ENCODE peak calls at places on chromosome 5, in five cellular contexts. L, X, Z, E and T are unnamed samples.
A peak's percentile ranks its signal among the peaks of the same experiment; 100 is the strongest.

GRCh38 chr5:31021181-31021624 is 172.3 kb upstream of the CDH6 start:
- DNase-seq in L (peak; percentile 34), X (no peak), Z (no peak), E (no peak), T (no peak)

GRCh38 chr5:140145818-140146522 is 20.2 kb downstream of the IGIP start:
- DNase-seq in L (peak; percentile 24), X (no peak), Z (peak; percentile 55), E (peak; percentile 37), T (no peak)

GRCh38 chr5:78508231-78508765 is 140.3 kb downstream of the LHFPL2 start:
- DNase-seq in L (peak; percentile 38), X (no peak), Z (no peak), E (no peak), T (no peak)

GRCh38 chr5:74017786-74018211 is 391.8 kb downstream of the ARHGEF28 start:
- DNase-seq in L (peak; percentile 7), X (peak; percentile 80), Z (no peak), E (peak; percentile 26), T (peak; percentile 62)

GRCh38 chr5:67992919-67993318 is 222.6 kb upstream of the PIK3R1 start:
- DNase-seq in L (no peak), X (no peak), Z (no peak), E (no peak), T (no peak)

GRCh38 chr5:10628601-10629000 is 64.7 kb downstream of the ANKRD33B start:
- DNase-seq in L (no peak), X (no peak), Z (no peak), E (no peak), T (no peak)

GRCh38 chr5:126917918-126918623 is 112.3 kb downstream of the MARCHF3 start:
- DNase-seq in L (no peak), X (no peak), Z (no peak), E (no peak), T (peak; percentile 14)

GRCh38 chr5:1201327-1202025 is at the start of gene SLC6A19:
- DNase-seq in L (no peak), X (no peak), Z (no peak), E (no peak), T (no peak)

GRCh38 chr5:98772415-98773213 is 849 bp upstream of the RGMB start:
- DNase-seq in L (no peak), X (peak; percentile 94), Z (peak; percentile 65), E (peak; percentile 30), T (peak; percentile 77)

GRCh38 chr5:143572270-143572669 is 168.8 kb upstream of the NR3C1 start:
- DNase-seq in L (no peak), X (no peak), Z (no peak), E (no peak), T (no peak)

GRCh38 chr5:19172926-19173425 is 815.0 kb downstream of the CDH18 start:
- DNase-seq in L (no peak), X (no peak), Z (peak; percentile 11), E (no peak), T (no peak)

DNA sequence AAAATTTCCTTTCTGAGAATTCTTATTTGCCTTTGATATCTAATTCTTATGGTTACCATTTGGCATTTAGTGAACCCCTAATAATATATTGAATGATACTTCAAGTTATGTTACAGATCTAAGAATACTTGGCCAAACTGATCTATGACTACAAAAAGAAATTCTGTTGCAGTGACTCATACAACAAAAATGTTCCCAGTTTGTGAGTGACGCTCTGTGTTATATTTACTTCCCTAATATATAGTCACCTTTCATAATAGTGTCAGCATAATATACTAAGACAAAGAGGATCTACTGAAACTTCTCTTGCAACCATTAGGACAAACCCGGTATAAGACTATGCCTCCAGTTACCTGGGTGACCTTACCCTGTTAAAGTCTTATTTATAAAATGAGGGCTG is 216.9 kb upstream of the TLX3 start:
- DNase-seq in L (no peak), X (no peak), Z (no peak), E (no peak), T (peak; percentile 39)
- H3K4me3 ChIP-seq in L (no peak overlapping the region), X (no peak overlapping the region), Z (no peak overlapping the region), E (no peak overlapping the region), T (no peak overlapping the region)

GRCh38 chr5:167951121-167951520 is 340.3 kb upstream of the WWC1 start:
- DNase-seq in L (no peak), X (no peak), Z (no peak), E (no peak), T (no peak)
- H3K4me3 ChIP-seq in L (peak overlapping the region; percentile 30), X (peak overlapping the region; percentile 25), Z (no peak overlapping the region), E (no peak overlapping the region), T (no peak overlapping the region)

DNA sequence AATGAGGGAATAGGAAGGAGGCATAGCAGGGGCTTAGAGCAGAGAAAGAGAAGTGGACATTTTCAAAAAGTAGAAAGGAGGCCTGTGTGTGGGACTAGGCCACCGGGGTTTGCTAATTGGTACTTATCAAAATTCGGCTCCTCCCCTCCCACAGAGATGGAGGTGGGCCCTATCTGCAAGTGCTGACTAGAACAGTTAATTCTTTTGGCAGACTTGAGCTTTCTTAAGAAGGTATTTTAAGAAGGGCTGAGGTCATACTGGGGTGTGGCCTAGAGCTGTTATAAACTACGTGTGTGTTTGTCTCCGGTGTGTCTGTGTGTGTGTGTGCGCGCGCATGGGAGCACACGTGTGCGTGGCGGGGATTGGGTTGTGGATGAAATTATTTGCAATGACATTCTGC is 1086.5 kb downstream of the EFNA5 start:
- DNase-seq in L (no peak), X (no peak), Z (no peak), E (no peak), T (no peak)
- H3K4me3 ChIP-seq in L (no peak overlapping the region), X (no peak overlapping the region), Z (no peak overlapping the region), E (no peak overlapping the region), T (no peak overlapping the region)

GRCh38 chr5:158677490-158677838 is 422.3 kb downstream of the EBF1 start:
- DNase-seq in L (no peak), X (no peak), Z (no peak), E (no peak), T (no peak)
- H3K4me3 ChIP-seq in L (no peak overlapping the region), X (no peak overlapping the region), Z (no peak overlapping the region), E (no peak overlapping the region), T (no peak overlapping the region)

GRCh38 chr5:171107650-171108049 is 201.4 kb upstream of the TLX3 start:
- DNase-seq in L (no peak), X (no peak), Z (no peak), E (no peak), T (no peak)
- H3K4me3 ChIP-seq in L (no peak overlapping the region), X (no peak overlapping the region), Z (no peak overlapping the region), E (no peak overlapping the region), T (no peak overlapping the region)

GRCh38 chr5:150497989-150498317 is 10.0 kb upstream of the NDST1 start:
- DNase-seq in L (no peak), X (no peak), Z (no peak), E (no peak), T (no peak)
- H3K4me3 ChIP-seq in L (peak overlapping the region; percentile 47), X (no peak overlapping the region), Z (no peak overlapping the region), E (no peak overlapping the region), T (peak overlapping the region; percentile 20)

GRCh38 chr5:120466337-120467006 is 2.4 kb downstream of the PRR16 start:
- DNase-seq in L (no peak), X (no peak), Z (no peak), E (no peak), T (no peak)

GRCh38 chr5:120463026-120463770 is 902 bp upstream of the PRR16 start:
- DNase-seq in L (no peak), X (no peak), Z (no peak), E (no peak), T (no peak)

GRCh38 chr5:120464627-120465280 is 654 bp downstream of the PRR16 start:
- DNase-seq in L (no peak), X (no peak), Z (peak; percentile 41), E (no peak), T (no peak)

GRCh38 chr5:120465281-120465961 is 1.3 kb downstream of the PRR16 start:
- DNase-seq in L (no peak), X (no peak), Z (peak; percentile 63), E (no peak), T (no peak)

GRCh38 chr5:120463991-120464626 is at the start of gene PRR16:
- DNase-seq in L (no peak), X (no peak), Z (peak; percentile 35), E (no peak), T (no peak)
- H3K4me3 ChIP-seq in L (peak within 1 kb of the TSS; percentile 91), X (peak within 1 kb of the TSS; percentile 62), Z (peak within 1 kb of the TSS; percentile 69), E (peak within 1 kb of the TSS; percentile 46), T (peak within 1 kb of the TSS; percentile 91)

GRCh38 chr5:141427783-141428426 is 2.4 kb upstream of the PCDHGA12 start:
- DNase-seq in L (no peak), X (no peak), Z (no peak), E (no peak), T (no peak)

GRCh38 chr5:141431286-141431685 is 979 bp downstream of the PCDHGA12 start:
- DNase-seq in L (no peak), X (no peak), Z (no peak), E (no peak), T (no peak)

GRCh38 chr5:141434006-141434405 is 3.7 kb downstream of the PCDHGA12 start:
- DNase-seq in L (no peak), X (no peak), Z (no peak), E (no peak), T (no peak)

GRCh38 chr5:141430332-141431113 is at the start of gene PCDHGA12:
- DNase-seq in L (no peak), X (no peak), Z (peak; percentile 69), E (no peak), T (peak; percentile 85)
- H3K4me3 ChIP-seq in L (peak within 1 kb of the TSS; percentile 37), X (peak within 1 kb of the TSS; percentile 38), Z (peak within 1 kb of the TSS; percentile 24), E (peak within 1 kb of the TSS; percentile 15), T (peak within 1 kb of the TSS; percentile 37)